ENCODE peak calls at places on chromosomes 3 and 15, in seven cellular contexts. T is activated CD4-positive, alpha-beta T cell treated with anti-CD3 and anti-CD28 coated beads, Interleukin-2, amount 50 U/mL, for 1 hour; A is ELR; I is GM04504; P is activated CD8-positive, alpha-beta memory T cell treated with anti-CD3 and anti-CD28 coated beads for 1 hour; C is stimulated activated CD8-positive, alpha-beta memory T cell treated with anti-CD3 and anti-CD28 coated beads, Interleukin-15, amount 100 ng/mL, for 24 hours; O is activated naive CD4-positive, alpha-beta T cell treated with anti-CD3 and anti-CD28 coated beads, Interleukin-2, amount 50 U/mL, for 16 hours. N is an unnamed sample.

GRCh38 chr3:146165370-146165769 is 4.4 kb upstream of the PLOD2 start:
- DNase-seq in I (no peak), C (no peak), P (no peak), A (peak; percentile 93), T (no peak), O (no peak), N (no peak)

GRCh38 chr15:39135989-39136388 is 444.9 kb upstream of the THBS1 start:
- DNase-seq in C (no peak), P (no peak), I (peak; percentile 92), A (peak; percentile 91), T (no peak), O (no peak), N (peak; percentile 68)

GRCh38 chr3:48305396-48305795 is 28.1 kb downstream of the SPINK8 start:
- DNase-seq in I (no peak), O (no peak), C (no peak), P (no peak), T (no peak), A (peak; percentile 8), N (no peak)

GRCh38 chr3:69326821-69327433 is 59.0 kb downstream of the FRMD4B start:
- DNase-seq in I (no peak), C (no peak), T (peak; percentile 9), O (peak; percentile 64), A (no peak), P (no peak), N (no peak)

GRCh38 chr3:123459867-123460266 is 11.0 kb upstream of the ADCY5 start:
- DNase-seq in I (no peak), T (no peak), C (no peak), A (no peak), O (no peak), P (no peak), N (no peak)

GRCh38 chr15:95887666-95888480 is 442.6 kb upstream of the NR2F2 start:
- DNase-seq in C (no peak), A (peak; percentile 46), P (no peak), T (no peak), I (no peak), O (no peak), N (no peak)

GRCh38 chr3:14274999-14275961 is 96.7 kb downstream of the LSM3 start:
- DNase-seq in C (no peak), A (peak; percentile 35), P (no peak), I (no peak), O (no peak), T (no peak), N (no peak)

GRCh38 chr3:128775241-128775640 is 49.3 kb downstream of the RAB7A start:
- DNase-seq in A (no peak), C (no peak), I (no peak), P (no peak), O (no peak), T (no peak), N (no peak)

GRCh38 chr3:65732060-65732933 is 306.4 kb downstream of the MAGI1 start:
- DNase-seq in T (no peak), C (no peak), O (no peak), P (no peak), A (peak; percentile 78), I (peak; percentile 40), N (peak; percentile 80)

GRCh38 chr3:39344746-39345344 is 15.3 kb downstream of the CCR8 start:
- DNase-seq in A (no peak), I (no peak), O (no peak), P (no peak), C (no peak), T (no peak), N (no peak)

GRCh38 chr3:152466784-152467183 is 198.1 kb downstream of the MBNL1 start:
- DNase-seq in P (no peak), O (no peak), T (no peak), C (no peak), A (peak; percentile 62), I (peak; percentile 40), N (peak; percentile 52)

GRCh38 chr3:12948891-12949711 is 107.7 kb upstream of the RPL32 start:
- DNase-seq in A (peak; percentile 41), P (no peak), O (peak; percentile 36), T (no peak), C (no peak), I (no peak), N (peak; percentile 84)

GRCh38 chr15:99486371-99487336 is 79.1 kb upstream of the MEF2A start:
- DNase-seq in I (peak; percentile 72), C (no peak), P (no peak), T (no peak), O (no peak), A (peak; percentile 60), N (peak; percentile 94)

GRCh38 chr15:100842756-100843730 is 36.6 kb upstream of the ALDH1A3 start:
- DNase-seq in O (no peak), C (no peak), A (peak; percentile 32), I (no peak), T (no peak), P (no peak), N (peak; percentile 33)

GRCh38 chr3:133049491-133049890 is 11.3 kb downstream of the TMEM108 start:
- DNase-seq in T (no peak), P (no peak), C (no peak), O (no peak), I (no peak), A (no peak), N (no peak)